ENCODE peak calls at places on chromosomes 16 and 17, in four cellular contexts. B is HepG2, M is HCT116, O is SK-N-SH. J is an unnamed sample.

GRCh38 chr17:80146121-80147034 is 550 bp downstream of the EIF4A3 start:
- DNase-seq in B (no peak), M (no peak), O (peak), J (peak)

GRCh38 chr17:4310349-4311060 is 46.7 kb upstream of the ANKFY1 start:
- DNase-seq in B (peak), M (no peak), O (no peak), J (no peak)

GRCh38 chr17:35245196-35245486 is 2.3 kb downstream of the SLFN5 start:
- DNase-seq in B (no peak), M (peak), O (no peak), J (no peak)

GRCh38 chr17:33602981-33603380 is 309.9 kb upstream of the ASIC2 start:
- DNase-seq in B (no peak), M (no peak), O (peak), J (no peak)

GRCh38 chr16:61814716-61815347 is 221.4 kb downstream of the CDH8 start:
- DNase-seq in B (no peak), M (no peak), O (peak), J (no peak)

GRCh38 chr17:75073618-75074047 is 14.1 kb upstream of the SLC16A5 start:
- DNase-seq in B (no peak), M (no peak), O (peak), J (no peak)

GRCh38 chr17:29835438-29836351 is 94.3 kb downstream of the SSH2 start:
- DNase-seq in B (no peak), M (no peak), O (no peak), J (no peak)

GRCh38 chr16:86499889-86500707 is 10.2 kb upstream of the FOXF1 start:
- DNase-seq in B (no peak), M (no peak), O (no peak), J (no peak)

GRCh38 chr17:68035131-68035522 is 408 bp upstream of the KPNA2 start:
- DNase-seq in B (no peak), M (no peak), O (no peak), J (no peak)

GRCh38 chr17:67390646-67391480 is 13.8 kb downstream of the PITPNC1 start:
- DNase-seq in B (peak), M (peak), O (no peak), J (no peak)

GRCh38 chr17:75753514-75754377 is 11.2 kb downstream of the GALK1 start:
- DNase-seq in B (peak), M (no peak), O (peak), J (peak)

GRCh38 chr17:17818088-17818526 is 18.7 kb downstream of the SREBF1 start:
- DNase-seq in B (no peak), M (no peak), O (peak), J (peak)

GRCh38 chr17:10871914-10872313 is 34.0 kb upstream of the PIRT start:
- DNase-seq in B (no peak), M (no peak), O (no peak), J (no peak)

GRCh38 chr17:63369233-63369632 is 76.9 kb downstream of the CYB561 start:
- DNase-seq in B (no peak), M (no peak), O (no peak), J (no peak)

GRCh38 chr17:62616993-62617893 is 10.2 kb upstream of the MRC2 start:
- DNase-seq in B (peak), M (no peak), O (no peak), J (no peak)

GRCh38 chr17:59028328-59028727 is 78.4 kb downstream of the TRIM37 start:
- DNase-seq in B (no peak), M (no peak), O (no peak), J (no peak)

GRCh38 chr16:72050769-72051464 is 3.4 kb upstream of the HP start:
- DNase-seq in B (no peak), M (no peak), O (no peak), J (no peak)

GRCh38 chr17:50931003-50931878 is 65.1 kb upstream of the TOB1 start:
- DNase-seq in B (peak), M (no peak), O (peak), J (peak)

GRCh38 chr17:36503456-36504155 is 17.1 kb downstream of the ZNHIT3 start:
- DNase-seq in B (no peak), M (no peak), O (no peak), J (no peak)

GRCh38 chr17:58913971-58914769 is 158.5 kb downstream of the PPM1E start:
- DNase-seq in B (no peak), M (no peak), O (no peak), J (no peak)

GRCh38 chr17:80295146-80295545 is 34.5 kb downstream of the RNF213 start:
- DNase-seq in B (no peak), M (no peak), O (no peak), J (no peak)

GRCh38 chr17:12719948-12720347 is 54.3 kb downstream of the MYOCD start:
- DNase-seq in B (no peak), M (no peak), O (no peak), J (peak)

GRCh38 chr16:53848277-53848942 is 144.5 kb downstream of the FTO start:
- DNase-seq in B (peak), M (no peak), O (peak), J (no peak)

GRCh38 chr16:16146380-16147315 is 76.6 kb downstream of the ABCC6 start:
- DNase-seq in B (no peak), M (no peak), O (peak), J (no peak)

DNA sequence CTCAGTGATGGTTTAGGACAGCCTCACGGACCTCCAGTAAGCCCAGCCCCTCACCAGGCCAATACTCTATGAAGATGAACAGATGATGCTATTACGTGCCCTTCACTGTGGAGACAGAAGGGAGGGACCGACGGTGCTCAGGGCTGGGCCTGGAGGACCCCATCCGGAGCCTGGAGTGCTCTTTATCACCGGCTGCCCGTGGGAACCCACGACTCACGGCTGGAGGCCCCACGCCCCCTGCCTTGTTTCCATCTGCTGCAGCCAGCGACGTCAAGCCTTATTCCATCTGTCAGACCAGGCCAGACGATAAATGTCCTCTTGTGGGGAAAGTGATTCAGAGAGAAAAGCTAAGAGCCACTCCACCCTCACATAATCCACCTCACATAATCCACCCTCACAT is 4.0 kb upstream of the TIMM22 start:
- DNase-seq in B (no peak), M (no peak), O (no peak), J (no peak)
- TF ChIP-seq ELF1 in B (no peak), M (no peak), O (no peak), J (no peak)

GRCh38 chr16:84426804-84427203 is 58.5 kb downstream of the ATP2C2 start:
- DNase-seq in B (no peak), M (no peak), O (no peak), J (no peak)

GRCh38 chr16:84421938-84422220 is 53.5 kb downstream of the ATP2C2 start:
- DNase-seq in B (no peak), M (no peak), O (no peak), J (no peak)

GRCh38 chr16:84425696-84426095 is 57.4 kb downstream of the ATP2C2 start:
- DNase-seq in B (no peak), M (no peak), O (no peak), J (no peak)

GRCh38 chr16:84421081-84421937 is 53.0 kb downstream of the ATP2C2 start:
- DNase-seq in B (no peak), M (no peak), O (no peak), J (no peak)

DNA sequence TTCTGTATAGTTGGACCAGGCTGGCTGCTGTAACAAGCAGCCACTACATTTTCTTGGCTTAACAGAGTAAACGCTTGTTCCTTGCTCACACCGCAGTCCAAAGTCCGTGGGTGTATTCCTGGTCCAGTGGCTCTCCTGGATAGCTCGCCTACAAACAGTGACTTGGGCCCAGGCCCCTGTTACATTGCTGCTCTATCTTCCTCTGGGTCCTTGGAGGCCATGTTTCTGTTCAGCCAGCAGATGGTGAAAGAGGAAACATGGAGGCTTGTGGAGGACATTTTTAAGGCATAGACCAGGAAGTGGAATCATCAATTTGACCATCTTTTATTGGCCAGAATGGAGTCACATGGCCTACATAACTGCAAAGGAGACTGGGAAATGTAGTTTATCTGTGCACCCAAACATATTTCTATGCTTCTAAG is 55.1 kb downstream of the ATP2C2 start:
- DNase-seq in B (peak), M (peak), O (peak), J (peak)
- TF ChIP-seq ELF1 in B (peak), M (peak), O (peak), J (peak)

DNA sequence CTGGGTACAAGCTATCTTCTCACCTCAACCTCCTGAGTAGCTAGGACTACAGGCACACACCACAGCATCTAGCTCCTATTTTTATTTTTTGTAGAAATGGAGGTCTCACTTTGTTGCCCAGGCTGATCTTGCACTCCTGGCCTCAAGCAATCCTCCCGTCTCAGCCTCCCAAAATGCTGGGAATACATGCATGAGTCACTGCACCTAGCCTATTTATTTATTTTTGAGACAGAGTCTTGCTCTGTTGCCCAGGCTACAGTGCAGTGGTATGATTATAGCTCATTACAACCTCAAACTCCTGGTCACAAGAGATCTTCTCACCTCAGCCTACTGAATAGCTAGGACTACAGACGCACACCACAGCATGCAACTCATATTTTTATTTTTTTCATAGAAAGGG is 40.1 kb upstream of the RGS9 start:
- DNase-seq in B (no peak), M (no peak), O (no peak), J (no peak)
- TF ChIP-seq ELF1 in B (no peak), M (no peak), O (no peak), J (no peak)

GRCh38 chr17:71978435-71978834 is 142.4 kb upstream of the SOX9 start:
- DNase-seq in B (no peak), M (no peak), O (no peak), J (no peak)

GRCh38 chr17:71974051-71974450 is 146.8 kb upstream of the SOX9 start:
- DNase-seq in B (no peak), M (no peak), O (no peak), J (no peak)

GRCh38 chr17:71980171-71980570 is 140.6 kb upstream of the SOX9 start:
- DNase-seq in B (no peak), M (no peak), O (no peak), J (no peak)

GRCh38 chr17:71975331-71975801 is 145.5 kb upstream of the SOX9 start:
- DNase-seq in B (no peak), M (no peak), O (no peak), J (no peak)

GRCh38 chr17:71975998-71976649 is 144.7 kb upstream of the SOX9 start:
- DNase-seq in B (no peak), M (no peak), O (peak), J (no peak)
- TF ChIP-seq ELF1 in B (no peak), M (no peak), O (no peak), J (no peak)

J was measured in K562.